ENCODE peak calls at places on chromosomes 16 and 17, in seven cellular contexts. D is GM23338; P is aorta; T is naive thymus-derived CD4-positive, alpha-beta T cell; L is uterus; N is WERI-Rb-1; X is cardiac fibroblast. Y is an unnamed sample.

GRCh38 chr17:15262291-15263205 is 2.6 kb downstream of the PMP22 start:
- DNase-seq in D (peak), P (peak), T (no peak), L (peak), N (peak), X (peak), Y (peak)

GRCh38 chr17:36036240-36036639 is 18.5 kb upstream of the CCL23 start:
- DNase-seq in D (no peak), P (no peak), T (no peak), L (no peak), N (no peak), X (no peak), Y (no peak)

GRCh38 chr17:77002103-77003045 is 134.2 kb downstream of the MGAT5B start:
- DNase-seq in D (peak), P (no peak), T (no peak), L (no peak), N (no peak), X (peak), Y (peak)

GRCh38 chr16:64412578-64413280 is 709.1 kb downstream of the CDH11 start:
- DNase-seq in D (no peak), P (no peak), T (no peak), L (no peak), N (no peak), X (no peak), Y (no peak)

GRCh38 chr17:65547253-65547670 is 14.2 kb downstream of the AXIN2 start:
- DNase-seq in D (no peak), P (no peak), T (peak), L (no peak), N (no peak), X (peak), Y (no peak)

GRCh38 chr17:5797447-5797846 is 213.1 kb upstream of the NLRP1 start:
- DNase-seq in D (peak), P (no peak), T (no peak), L (no peak), N (no peak), X (no peak), Y (peak)

GRCh38 chr17:8719291-8720246 is 25.1 kb downstream of the CCDC42 start:
- DNase-seq in D (no peak), P (no peak), T (no peak), L (no peak), N (no peak), X (no peak), Y (no peak)

GRCh38 chr17:76710863-76711611 is at the start of gene MXRA7:
- DNase-seq in D (peak), P (peak), T (no peak), L (peak), N (peak), X (peak), Y (peak)

GRCh38 chr16:14029658-14030057 is 41.5 kb upstream of the MRTFB start:
- DNase-seq in D (no peak), P (no peak), T (no peak), L (no peak), N (no peak), X (no peak), Y (no peak)

GRCh38 chr16:64950262-64950661 is 171.6 kb downstream of the CDH11 start:
- DNase-seq in D (peak), P (no peak), T (no peak), L (no peak), N (peak), X (no peak), Y (no peak)

GRCh38 chr16:89478576-89479221 is 11.7 kb downstream of the ANKRD11 start:
- DNase-seq in D (no peak), P (no peak), T (no peak), L (no peak), N (no peak), X (no peak), Y (no peak)

GRCh38 chr17:65283704-65284103 is 146.5 kb downstream of the RGS9 start:
- DNase-seq in D (no peak), P (no peak), T (no peak), L (no peak), N (no peak), X (peak), Y (no peak)

GRCh38 chr16:80107900-80108299 is 432.9 kb upstream of the DYNLRB2 start:
- DNase-seq in D (no peak), P (no peak), T (no peak), L (no peak), N (no peak), X (no peak), Y (no peak)

GRCh38 chr16:27920391-27920891 is 143.1 kb downstream of the GSG1L start:
- DNase-seq in D (peak), P (peak), T (no peak), L (no peak), N (peak), X (no peak), Y (peak)

GRCh38 chr17:78748730-78749317 is 33.2 kb downstream of the CYTH1 start:
- DNase-seq in D (no peak), P (no peak), T (peak), L (peak), N (no peak), X (peak), Y (no peak)

GRCh38 chr17:3693829-3694231 is 2.1 kb downstream of the P2RX5 start:
- DNase-seq in D (no peak), P (peak), T (no peak), L (no peak), N (no peak), X (no peak), Y (no peak)

GRCh38 chr17:82020874-82021727 is 1.6 kb downstream of the CENPX start:
- DNase-seq in D (peak), P (peak), T (peak), L (peak), N (peak), X (peak), Y (peak)

GRCh38 chr17:19369846-19370492 is 7.4 kb upstream of the B9D1 start:
- DNase-seq in D (no peak), P (peak), T (peak), L (peak), N (no peak), X (no peak), Y (no peak)

GRCh38 chr17:80888276-80889160 is 103.1 kb upstream of the CHMP6 start:
- DNase-seq in D (no peak), P (peak), T (no peak), L (no peak), N (no peak), X (no peak), Y (no peak)

GRCh38 chr17:76948726-76949342 is 80.6 kb downstream of the MGAT5B start:
- DNase-seq in D (no peak), P (peak), T (no peak), L (no peak), N (peak), X (no peak), Y (no peak)

GRCh38 chr17:45016237-45016636 is 35.2 kb downstream of the DCAKD start:
- DNase-seq in D (no peak), P (no peak), T (no peak), L (no peak), N (no peak), X (no peak), Y (no peak)

GRCh38 chr16:68756250-68757051 is 19.4 kb downstream of the CDH1 start:
- DNase-seq in D (no peak), P (no peak), T (no peak), L (no peak), N (no peak), X (peak), Y (no peak)

GRCh38 chr17:70208825-70209555 is 39.7 kb downstream of the KCNJ2 start:
- DNase-seq in D (no peak), P (no peak), T (no peak), L (no peak), N (no peak), X (no peak), Y (no peak)

GRCh38 chr16:84478172-84478948 is 26.1 kb downstream of the MEAK7 start:
- DNase-seq in D (no peak), P (peak), T (no peak), L (no peak), N (no peak), X (peak), Y (no peak)

GRCh38 chr17:7587831-7588230 is 2.1 kb downstream of the SOX15 start:
- DNase-seq in D (no peak), P (no peak), T (no peak), L (peak), N (no peak), X (no peak), Y (no peak)

GRCh38 chr16:56450275-56450889 is 750 bp downstream of the NUDT21 start:
- DNase-seq in D (peak), P (no peak), T (no peak), L (no peak), N (no peak), X (peak), Y (peak)

GRCh38 chr16:8623634-8624033 is 2.1 kb downstream of the METTL22 start:
- DNase-seq in D (no peak), P (no peak), T (no peak), L (no peak), N (no peak), X (no peak), Y (no peak)

GRCh38 chr17:1343554-1343953 is 56.5 kb downstream of the YWHAE start:
- DNase-seq in D (no peak), P (no peak), T (no peak), L (no peak), N (no peak), X (no peak), Y (no peak)

GRCh38 chr16:82360024-82360783 is 190.2 kb upstream of the MPHOSPH6 start:
- DNase-seq in D (no peak), P (no peak), T (no peak), L (no peak), N (no peak), X (no peak), Y (no peak)

GRCh38 chr16:69940676-69941075 is 10.5 kb upstream of the CLEC18A start:
- DNase-seq in D (no peak), P (peak), T (no peak), L (no peak), N (no peak), X (no peak), Y (no peak)

GRCh38 chr17:28760987-28761562 is 17.3 kb downstream of the TRAF4 start:
- DNase-seq in D (peak), P (no peak), T (no peak), L (no peak), N (no peak), X (peak), Y (peak)

GRCh38 chr17:13429201-13429600 is 172.5 kb downstream of the HS3ST3A1 start:
- DNase-seq in D (no peak), P (no peak), T (no peak), L (no peak), N (peak), X (peak), Y (no peak)

GRCh38 chr17:8674344-8675305 is 44.1 kb upstream of the MYH10 start:
- DNase-seq in D (peak), P (peak), T (no peak), L (peak), N (no peak), X (peak), Y (no peak)

GRCh38 chr17:31571124-31571892 is 179.8 kb downstream of the RAB11FIP4 start:
- DNase-seq in D (no peak), P (peak), T (no peak), L (peak), N (no peak), X (peak), Y (no peak)

GRCh38 chr17:38982858-38983746 is 15.9 kb upstream of the FBXO47 start:
- DNase-seq in D (peak), P (no peak), T (peak), L (peak), N (peak), X (peak), Y (peak)

GRCh38 chr17:69717214-69717613 is 302.7 kb downstream of the MAP2K6 start:
- DNase-seq in D (no peak), P (no peak), T (no peak), L (no peak), N (no peak), X (no peak), Y (no peak)

GRCh38 chr17:17837380-17837821 is 615 bp upstream of the SREBF1 start:
- DNase-seq in D (peak), P (no peak), T (no peak), L (peak), N (no peak), X (peak), Y (peak)
- H3K4me3 ChIP-seq in D (peak), P (no peak), T (peak), L (peak), N (peak), X (no peak), Y (peak)

GRCh38 chr16:11583171-11583570 is 3.5 kb downstream of the LITAF start:
- DNase-seq in D (no peak), P (peak), T (no peak), L (peak), N (no peak), X (peak), Y (no peak)
- H3K4me3 ChIP-seq in D (peak), P (no peak), T (peak), L (peak), N (no peak), X (no peak), Y (no peak)

GRCh38 chr16:2928796-2929195 is 17.1 kb downstream of the FLYWCH1 start:
- DNase-seq in D (no peak), P (no peak), T (no peak), L (no peak), N (no peak), X (no peak), Y (no peak)

GRCh38 chr16:2926660-2927646 is 15.2 kb downstream of the FLYWCH1 start:
- DNase-seq in D (peak), P (peak), T (peak), L (peak), N (peak), X (peak), Y (peak)

GRCh38 chr16:2924901-2925820 is 13.4 kb downstream of the FLYWCH1 start:
- DNase-seq in D (peak), P (no peak), T (no peak), L (no peak), N (no peak), X (no peak), Y (peak)

GRCh38 chr16:2929693-2930092 is 18.0 kb downstream of the FLYWCH1 start:
- DNase-seq in D (no peak), P (no peak), T (no peak), L (no peak), N (no peak), X (no peak), Y (no peak)

DNA sequence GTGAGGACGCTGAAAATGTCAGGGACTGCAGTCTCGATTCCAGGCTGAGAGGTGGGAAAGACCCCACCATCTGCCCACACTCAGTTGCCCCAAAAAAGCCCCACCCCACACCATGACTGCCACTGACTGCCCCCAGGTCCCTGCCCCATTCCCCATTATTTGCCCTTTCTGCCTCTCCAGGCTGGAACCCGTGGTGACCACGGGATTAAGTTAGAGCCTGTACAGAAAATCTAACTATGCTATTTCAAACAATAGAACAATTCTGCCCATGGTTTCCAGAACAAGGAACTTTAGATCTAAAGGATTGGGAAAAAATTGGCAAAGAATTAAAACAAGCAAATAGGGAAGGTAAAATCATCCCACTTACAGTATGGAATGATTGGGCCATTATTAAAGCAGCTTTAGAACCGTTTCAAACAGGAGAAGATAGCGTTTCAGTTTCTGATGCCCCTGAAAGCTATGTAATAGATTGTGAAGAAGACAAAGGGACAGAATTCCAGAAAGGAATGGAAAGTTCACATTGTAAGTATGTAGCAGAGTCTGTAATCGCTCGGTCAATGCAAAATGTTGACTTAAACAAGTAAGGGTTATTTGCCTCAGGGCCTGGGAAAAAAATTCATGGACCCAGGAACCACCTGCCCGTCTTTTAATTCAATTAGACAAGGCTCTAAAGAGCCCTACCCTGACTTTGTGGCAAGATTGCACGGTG is 14.4 kb downstream of the FLYWCH1 start:
- DNase-seq in D (no peak), P (no peak), T (no peak), L (no peak), N (no peak), X (no peak), Y (no peak)
- H3K4me3 ChIP-seq in D (peak), P (no peak), T (no peak), L (no peak), N (no peak), X (no peak), Y (peak)

GRCh38 chr17:74851612-74852236 is 8.0 kb downstream of the GRIN2C start:
- DNase-seq in D (peak), P (no peak), T (no peak), L (no peak), N (no peak), X (no peak), Y (no peak)

GRCh38 chr17:74853669-74854068 is 6.0 kb downstream of the GRIN2C start:
- DNase-seq in D (no peak), P (no peak), T (no peak), L (no peak), N (no peak), X (no peak), Y (no peak)

GRCh38 chr17:74854792-74855191 is 4.9 kb downstream of the GRIN2C start:
- DNase-seq in D (no peak), P (no peak), T (no peak), L (no peak), N (no peak), X (no peak), Y (no peak)

GRCh38 chr17:74852237-74853047 is 7.2 kb downstream of the GRIN2C start:
- DNase-seq in D (peak), P (no peak), T (peak), L (no peak), N (no peak), X (peak), Y (peak)

DNA sequence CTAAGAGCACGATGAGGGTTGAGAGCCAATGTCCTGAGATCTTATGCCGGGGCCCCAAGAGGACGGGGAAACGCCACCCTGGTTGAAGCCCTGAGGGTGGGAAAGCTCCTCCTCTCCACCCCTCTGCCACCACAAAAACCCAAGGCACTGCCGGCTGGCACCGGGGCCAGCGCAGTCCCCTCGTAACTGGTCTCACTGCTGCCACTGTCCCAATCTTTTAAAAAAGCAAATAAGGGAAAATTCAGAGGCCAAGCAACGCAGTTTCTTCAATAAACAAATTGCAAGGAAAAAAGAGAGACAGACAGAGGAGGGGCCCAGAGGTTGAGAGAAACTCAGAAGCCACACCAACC is 6.7 kb downstream of the GRIN2C start:
- DNase-seq in D (no peak), P (no peak), T (no peak), L (no peak), N (no peak), X (no peak), Y (no peak)
- H3K4me3 ChIP-seq in D (peak), P (no peak), T (peak), L (no peak), N (no peak), X (no peak), Y (peak)

GRCh38 chr17:75692976-75693375 is 25.8 kb downstream of the SAP30BP start:
- DNase-seq in D (no peak), P (peak), T (no peak), L (no peak), N (no peak), X (no peak), Y (no peak)

GRCh38 chr17:75695830-75696271 is 25.4 kb upstream of the ITGB4 start:
- DNase-seq in D (no peak), P (no peak), T (no peak), L (no peak), N (no peak), X (no peak), Y (no peak)

GRCh38 chr17:75695141-75695829 is 26.0 kb upstream of the ITGB4 start:
- DNase-seq in D (no peak), P (no peak), T (no peak), L (no peak), N (no peak), X (no peak), Y (no peak)

GRCh38 chr17:75693500-75694481 is 26.7 kb downstream of the SAP30BP start:
- DNase-seq in D (peak), P (peak), T (no peak), L (peak), N (peak), X (peak), Y (peak)

DNA sequence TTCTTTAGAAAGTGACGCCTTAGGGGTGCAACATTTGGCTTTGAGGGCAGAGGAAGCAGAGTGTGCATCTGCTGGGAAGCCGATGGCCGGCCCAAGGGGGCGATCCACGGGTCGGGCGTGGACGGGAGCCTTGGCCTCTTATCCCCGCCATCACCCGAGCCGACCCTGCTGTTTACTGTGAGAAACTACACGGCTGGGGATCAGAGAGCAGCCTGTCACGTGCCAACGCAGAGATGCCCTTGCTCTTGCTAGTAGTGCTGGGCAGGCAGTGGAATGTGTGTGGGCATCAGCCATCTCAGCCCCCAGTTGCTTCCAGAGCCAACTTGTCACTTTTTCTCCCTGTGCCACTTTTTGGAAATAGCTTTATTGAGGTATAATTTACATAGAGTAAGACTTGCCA is 26.7 kb upstream of the ITGB4 start:
- DNase-seq in D (no peak), P (peak), T (no peak), L (no peak), N (peak), X (no peak), Y (no peak)
- H3K4me3 ChIP-seq in D (no peak), P (no peak), T (no peak), L (no peak), N (peak), X (no peak), Y (no peak)

GRCh38 chr17:43665038-43665386 is 3.3 kb upstream of the MEOX1 start:
- DNase-seq in D (no peak), P (no peak), T (no peak), L (peak), N (no peak), X (no peak), Y (peak)
- H3K4me3 ChIP-seq in D (no peak), P (no peak), T (no peak), L (no peak), N (no peak), X (no peak), Y (no peak)